ENCODE peak calls at places on chromosomes 4 and X, in ten cellular contexts. One of them, this sample, is unnamed.

GRCh38 chr4:185792384-185793146 is 19.4 kb downstream of the SORBS2 start:
- DNase-seq in K562: no peak
- DNase-seq in tibial nerve: no peak
- DNase-seq in uterus: no peak
- DNase-seq in breast epithelium: no peak
- DNase-seq in Peyer's patch: no peak
- DNase-seq in ovary: no peak
- DNase-seq in sigmoid colon: no peak
- DNase-seq in suprapubic skin: no peak
- DNase-seq in right lobe of liver: no peak
- DNase-seq in this sample: no peak

GRCh38 chr4:31081375-31081774 is 361.2 kb downstream of the PCDH7 start:
- DNase-seq in K562: no peak
- DNase-seq in tibial nerve: no peak
- DNase-seq in uterus: no peak
- DNase-seq in breast epithelium: no peak
- DNase-seq in Peyer's patch: no peak
- DNase-seq in ovary: no peak
- DNase-seq in sigmoid colon: no peak
- DNase-seq in suprapubic skin: no peak
- DNase-seq in right lobe of liver: no peak
- DNase-seq in this sample: no peak

GRCh38 chrX:78886550-78886949 is 58.6 kb upstream of the P2RY10 start:
- DNase-seq in K562: no peak
- DNase-seq in tibial nerve: no peak
- DNase-seq in uterus: no peak
- DNase-seq in breast epithelium: no peak
- DNase-seq in Peyer's patch: no peak
- DNase-seq in ovary: no peak
- DNase-seq in sigmoid colon: no peak
- DNase-seq in suprapubic skin: no peak
- DNase-seq in right lobe of liver: no peak
- DNase-seq in this sample: no peak

GRCh38 chr4:77854431-77855111 is 8.1 kb upstream of the MRPL1 start:
- DNase-seq in K562: no peak
- DNase-seq in tibial nerve: no peak
- DNase-seq in uterus: no peak
- DNase-seq in breast epithelium: no peak
- DNase-seq in Peyer's patch: no peak
- DNase-seq in ovary: no peak
- DNase-seq in sigmoid colon: no peak
- DNase-seq in suprapubic skin: no peak
- DNase-seq in right lobe of liver: no peak
- DNase-seq in this sample: no peak

GRCh38 chr4:62324215-62324614 is 1124.1 kb downstream of the ADGRL3 start:
- DNase-seq in K562: no peak
- DNase-seq in tibial nerve: no peak
- DNase-seq in uterus: no peak
- DNase-seq in breast epithelium: no peak
- DNase-seq in Peyer's patch: no peak
- DNase-seq in ovary: no peak
- DNase-seq in sigmoid colon: no peak
- DNase-seq in suprapubic skin: no peak
- DNase-seq in right lobe of liver: no peak
- DNase-seq in this sample: no peak

GRCh38 chrX:54358424-54359211 is 772 bp upstream of the WNK3 start:
- DNase-seq in K562: no peak
- DNase-seq in tibial nerve: no peak
- DNase-seq in uterus: peak; percentile 49
- DNase-seq in breast epithelium: peak; percentile 50
- DNase-seq in Peyer's patch: peak; percentile 48
- DNase-seq in ovary: peak; percentile 74
- DNase-seq in sigmoid colon: peak; percentile 69
- DNase-seq in suprapubic skin: peak; percentile 71
- DNase-seq in right lobe of liver: peak; percentile 46
- DNase-seq in this sample: peak; percentile 28

GRCh38 chrX:57156397-57157049 is 19.3 kb upstream of the SPIN2A start:
- DNase-seq in K562: no peak
- DNase-seq in tibial nerve: no peak
- DNase-seq in uterus: no peak
- DNase-seq in breast epithelium: no peak
- DNase-seq in Peyer's patch: peak; percentile 50
- DNase-seq in ovary: no peak
- DNase-seq in sigmoid colon: no peak
- DNase-seq in suprapubic skin: no peak
- DNase-seq in right lobe of liver: no peak
- DNase-seq in this sample: peak; percentile 45

GRCh38 chr4:24564488-24564887 is 19.9 kb downstream of the DHX15 start:
- DNase-seq in K562: no peak
- DNase-seq in tibial nerve: no peak
- DNase-seq in uterus: no peak
- DNase-seq in breast epithelium: no peak
- DNase-seq in Peyer's patch: no peak
- DNase-seq in ovary: no peak
- DNase-seq in sigmoid colon: no peak
- DNase-seq in suprapubic skin: no peak
- DNase-seq in right lobe of liver: no peak
- DNase-seq in this sample: no peak

GRCh38 chr4:83356899-83357661 is 22.4 kb upstream of the HPSE start:
- DNase-seq in K562: no peak
- DNase-seq in tibial nerve: no peak
- DNase-seq in uterus: no peak
- DNase-seq in breast epithelium: no peak
- DNase-seq in Peyer's patch: no peak
- DNase-seq in ovary: no peak
- DNase-seq in sigmoid colon: no peak
- DNase-seq in suprapubic skin: no peak
- DNase-seq in right lobe of liver: no peak
- DNase-seq in this sample: no peak

GRCh38 chrX:150767045-150767395 is 73.8 kb downstream of the MTMR1 start:
- DNase-seq in K562: peak; percentile 68
- DNase-seq in tibial nerve: no peak
- DNase-seq in uterus: no peak
- DNase-seq in breast epithelium: no peak
- DNase-seq in Peyer's patch: no peak
- DNase-seq in ovary: no peak
- DNase-seq in sigmoid colon: no peak
- DNase-seq in suprapubic skin: no peak
- DNase-seq in right lobe of liver: no peak
- DNase-seq in this sample: no peak

GRCh38 chrX:689983-690382 is 59.4 kb downstream of the SHOX start:
- DNase-seq in K562: no peak
- DNase-seq in tibial nerve: no peak
- DNase-seq in uterus: no peak
- DNase-seq in breast epithelium: no peak
- DNase-seq in Peyer's patch: no peak
- DNase-seq in ovary: no peak
- DNase-seq in sigmoid colon: no peak
- DNase-seq in suprapubic skin: no peak
- DNase-seq in right lobe of liver: no peak
- DNase-seq in this sample: no peak

GRCh38 chr4:153651961-153652784 is 31.9 kb upstream of the TLR2 start:
- DNase-seq in K562: no peak
- DNase-seq in tibial nerve: no peak
- DNase-seq in uterus: no peak
- DNase-seq in breast epithelium: no peak
- DNase-seq in Peyer's patch: no peak
- DNase-seq in ovary: no peak
- DNase-seq in sigmoid colon: no peak
- DNase-seq in suprapubic skin: no peak
- DNase-seq in right lobe of liver: no peak
- DNase-seq in this sample: no peak

GRCh38 chrX:45715787-45716186 is 515.1 kb upstream of the DIPK2B start:
- DNase-seq in K562: no peak
- DNase-seq in tibial nerve: no peak
- DNase-seq in uterus: no peak
- DNase-seq in breast epithelium: no peak
- DNase-seq in Peyer's patch: no peak
- DNase-seq in ovary: no peak
- DNase-seq in sigmoid colon: no peak
- DNase-seq in suprapubic skin: no peak
- DNase-seq in right lobe of liver: no peak
- DNase-seq in this sample: no peak

GRCh38 chr4:137203601-137204000 is 328.7 kb downstream of the PCDH18 start:
- DNase-seq in K562: no peak
- DNase-seq in tibial nerve: no peak
- DNase-seq in uterus: no peak
- DNase-seq in breast epithelium: no peak
- DNase-seq in Peyer's patch: no peak
- DNase-seq in ovary: no peak
- DNase-seq in sigmoid colon: no peak
- DNase-seq in suprapubic skin: no peak
- DNase-seq in right lobe of liver: no peak
- DNase-seq in this sample: no peak

GRCh38 chrX:135095715-135096114 is 24.6 kb downstream of the ETDB start:
- DNase-seq in K562: no peak
- DNase-seq in tibial nerve: no peak
- DNase-seq in uterus: no peak
- DNase-seq in breast epithelium: no peak
- DNase-seq in Peyer's patch: no peak
- DNase-seq in ovary: no peak
- DNase-seq in sigmoid colon: no peak
- DNase-seq in suprapubic skin: no peak
- DNase-seq in right lobe of liver: no peak
- DNase-seq in this sample: no peak

GRCh38 chrX:97322401-97322800 is 438.7 kb downstream of the RPA4 start:
- DNase-seq in K562: no peak
- DNase-seq in tibial nerve: no peak
- DNase-seq in uterus: no peak
- DNase-seq in breast epithelium: no peak
- DNase-seq in Peyer's patch: no peak
- DNase-seq in ovary: no peak
- DNase-seq in sigmoid colon: no peak
- DNase-seq in suprapubic skin: no peak
- DNase-seq in right lobe of liver: no peak
- DNase-seq in this sample: no peak

DNA sequence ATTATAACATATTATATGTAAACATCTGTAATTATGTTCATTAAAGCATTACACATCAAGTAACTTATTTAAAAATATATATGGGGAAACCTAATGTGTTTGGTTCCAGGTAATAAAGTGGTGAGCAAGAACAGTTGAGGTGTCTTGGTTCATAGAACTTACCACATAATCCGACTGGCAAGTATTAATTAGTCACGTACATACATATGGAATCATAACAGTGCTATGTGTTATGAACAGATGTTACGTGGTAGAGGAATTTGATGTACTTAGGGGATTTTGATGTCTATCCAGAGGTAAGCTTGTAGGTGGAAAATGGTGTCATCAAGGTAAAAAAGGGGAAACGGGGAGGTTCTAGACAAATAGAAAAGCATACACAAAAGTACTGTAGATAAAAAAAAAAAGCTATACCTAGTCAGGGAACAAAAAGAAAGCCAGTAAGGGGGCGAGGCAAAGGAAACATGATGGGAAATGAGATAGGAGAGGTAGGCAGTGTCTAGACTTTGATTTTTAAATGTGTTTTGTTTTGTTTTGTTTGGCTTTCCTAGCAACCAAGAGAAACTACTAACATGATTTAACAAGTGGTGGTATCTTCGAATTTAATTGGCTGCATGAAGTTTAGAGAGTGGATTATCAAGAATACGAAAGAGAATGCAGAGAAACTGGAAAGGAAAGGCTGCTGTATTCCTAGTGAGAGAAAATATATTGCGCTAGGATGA is 12.6 kb downstream of the DMD start:
- DNase-seq in K562: no peak
- DNase-seq in tibial nerve: no peak
- DNase-seq in uterus: no peak
- DNase-seq in breast epithelium: no peak
- DNase-seq in Peyer's patch: no peak
- DNase-seq in ovary: no peak
- DNase-seq in sigmoid colon: no peak
- DNase-seq in suprapubic skin: no peak
- DNase-seq in right lobe of liver: no peak
- DNase-seq in this sample: no peak
- TF ChIP-seq POLR2A in K562: no peak
- TF ChIP-seq POLR2A in tibial nerve: no peak
- TF ChIP-seq POLR2A in uterus: no peak
- TF ChIP-seq POLR2A in breast epithelium: no peak
- TF ChIP-seq POLR2A in Peyer's patch: no peak
- TF ChIP-seq POLR2A in ovary: no peak
- TF ChIP-seq POLR2A in sigmoid colon: no peak
- TF ChIP-seq POLR2A in suprapubic skin: no peak
- TF ChIP-seq POLR2A in right lobe of liver: no peak
- TF ChIP-seq POLR2A in this sample: no peak

GRCh38 chr4:28682872-28683271 is 1822.2 kb downstream of the STIM2 start:
- DNase-seq in K562: no peak
- DNase-seq in tibial nerve: no peak
- DNase-seq in uterus: no peak
- DNase-seq in breast epithelium: no peak
- DNase-seq in Peyer's patch: no peak
- DNase-seq in ovary: no peak
- DNase-seq in sigmoid colon: no peak
- DNase-seq in suprapubic skin: no peak
- DNase-seq in right lobe of liver: no peak
- DNase-seq in this sample: no peak
- H3K27ac ChIP-seq in K562: no peak overlapping the region
- H3K27ac ChIP-seq in tibial nerve: no peak overlapping the region
- H3K27ac ChIP-seq in uterus: no peak overlapping the region
- H3K27ac ChIP-seq in breast epithelium: no peak overlapping the region
- H3K27ac ChIP-seq in Peyer's patch: no peak overlapping the region
- H3K27ac ChIP-seq in ovary: no peak overlapping the region
- H3K27ac ChIP-seq in sigmoid colon: no peak overlapping the region
- H3K27ac ChIP-seq in suprapubic skin: no peak overlapping the region
- H3K27ac ChIP-seq in right lobe of liver: no peak overlapping the region
- H3K27ac ChIP-seq in this sample: no peak overlapping the region

GRCh38 chrX:119606508-119607389 is 525 bp upstream of the NKRF start:
- DNase-seq in K562: no peak
- DNase-seq in tibial nerve: no peak
- DNase-seq in uterus: no peak
- DNase-seq in breast epithelium: no peak
- DNase-seq in Peyer's patch: no peak
- DNase-seq in ovary: no peak
- DNase-seq in sigmoid colon: no peak
- DNase-seq in suprapubic skin: no peak
- DNase-seq in right lobe of liver: no peak
- DNase-seq in this sample: no peak
- TF ChIP-seq POLR2A in K562: peak; percentile 48
- TF ChIP-seq POLR2A in tibial nerve: no peak
- TF ChIP-seq POLR2A in uterus: no peak
- TF ChIP-seq POLR2A in breast epithelium: no peak
- TF ChIP-seq POLR2A in Peyer's patch: no peak
- TF ChIP-seq POLR2A in ovary: no peak
- TF ChIP-seq POLR2A in sigmoid colon: no peak
- TF ChIP-seq POLR2A in suprapubic skin: peak; percentile 76
- TF ChIP-seq POLR2A in right lobe of liver: peak; percentile 65
- TF ChIP-seq POLR2A in this sample: no peak

DNA sequence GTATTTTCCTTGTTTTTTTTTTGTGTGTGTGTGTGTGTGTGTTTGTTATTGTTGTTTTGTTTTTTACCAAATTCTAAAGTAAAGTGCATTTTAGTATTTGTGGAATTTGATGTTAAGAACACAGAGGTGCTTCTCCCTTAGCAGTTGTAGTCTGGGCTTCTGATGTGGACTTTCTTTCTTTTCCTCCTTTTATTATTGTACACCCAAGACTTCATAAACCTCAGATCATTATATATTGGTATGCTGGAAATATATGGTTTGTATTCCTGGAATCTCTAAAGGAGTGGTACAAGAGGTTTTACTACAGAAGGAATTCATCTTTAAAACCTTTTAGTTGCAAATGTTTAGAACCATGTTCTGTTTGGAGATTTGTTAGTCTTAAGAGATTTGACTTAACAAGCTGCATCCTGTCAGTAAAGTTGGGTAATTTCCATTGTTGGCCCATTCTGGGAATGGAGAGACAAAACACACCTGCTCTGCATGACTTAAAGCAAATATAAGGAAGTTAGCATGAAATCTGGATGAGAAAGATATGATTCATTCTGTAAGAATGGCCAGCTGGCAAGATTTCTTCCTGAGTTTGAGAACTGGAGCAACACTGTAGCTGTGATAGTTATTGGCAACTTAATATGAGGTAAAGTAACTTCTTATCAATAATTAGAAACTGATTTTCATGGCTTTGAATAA is 64.0 kb downstream of the SMAD1 start:
- DNase-seq in K562: no peak
- DNase-seq in tibial nerve: no peak
- DNase-seq in uterus: peak; percentile 58
- DNase-seq in breast epithelium: no peak
- DNase-seq in Peyer's patch: no peak
- DNase-seq in ovary: no peak
- DNase-seq in sigmoid colon: no peak
- DNase-seq in suprapubic skin: no peak
- DNase-seq in right lobe of liver: no peak
- DNase-seq in this sample: peak; percentile 87
- H3K27ac ChIP-seq in K562: no peak overlapping the region
- H3K27ac ChIP-seq in tibial nerve: no peak overlapping the region
- H3K27ac ChIP-seq in uterus: peak overlapping the region; percentile 65
- H3K27ac ChIP-seq in breast epithelium: peak overlapping the region; percentile 69
- H3K27ac ChIP-seq in Peyer's patch: no peak overlapping the region
- H3K27ac ChIP-seq in ovary: no peak overlapping the region
- H3K27ac ChIP-seq in sigmoid colon: peak overlapping the region; percentile 27
- H3K27ac ChIP-seq in suprapubic skin: peak overlapping the region; percentile 54
- H3K27ac ChIP-seq in right lobe of liver: no peak overlapping the region
- H3K27ac ChIP-seq in this sample: peak overlapping the region; percentile 45

This sample was measured in body of pancreas.